ENCODE peak calls at places on chromosomes 7 and 10, in five cellular contexts. A, Y, E, S and H are unnamed samples.

GRCh38 chr7:84640637-84641036 is 446.0 kb upstream of the SEMA3A start:
- DNase-seq in A (no peak), Y (no peak), E (no peak), S (no peak), H (no peak)

GRCh38 chr10:132154440-132154839 is 32.3 kb upstream of the DPYSL4 start:
- DNase-seq in A (no peak), Y (no peak), E (no peak), S (no peak), H (no peak)

GRCh38 chr7:99126921-99127553 is 16.9 kb downstream of the SMURF1 start:
- DNase-seq in A (no peak), Y (peak), E (no peak), S (no peak), H (no peak)

GRCh38 chr7:77697535-77697831 is 1.2 kb downstream of the RSBN1L start:
- DNase-seq in A (no peak), Y (peak), E (no peak), S (no peak), H (no peak)

GRCh38 chr10:11505636-11506035 is 105.8 kb downstream of the USP6NL start:
- DNase-seq in A (no peak), Y (no peak), E (no peak), S (no peak), H (no peak)

GRCh38 chr10:76871697-76872295 is 765.8 kb downstream of the KCNMA1 start:
- DNase-seq in A (no peak), Y (no peak), E (no peak), S (peak), H (no peak)

GRCh38 chr7:134589491-134589941 is 40.6 kb downstream of the AKR1B15 start:
- DNase-seq in A (no peak), Y (no peak), E (no peak), S (no peak), H (no peak)

GRCh38 chr10:60323171-60323570 is 66.5 kb downstream of the ANK3 start:
- DNase-seq in A (no peak), Y (no peak), E (no peak), S (no peak), H (no peak)

GRCh38 chr7:42107484-42107883 is 129.5 kb downstream of the GLI3 start:
- DNase-seq in A (no peak), Y (no peak), E (no peak), S (no peak), H (no peak)

GRCh38 chr7:15643000-15643705 is 43.3 kb downstream of the MEOX2 start:
- DNase-seq in A (no peak), Y (no peak), E (no peak), S (no peak), H (no peak)

GRCh38 chr10:19119191-19119590 is 70.6 kb downstream of the MALRD1 start:
- DNase-seq in A (no peak), Y (no peak), E (no peak), S (no peak), H (no peak)

GRCh38 chr10:84176836-84177474 is 3.4 kb downstream of the GPR15LG start:
- DNase-seq in A (no peak), Y (no peak), E (no peak), S (no peak), H (no peak)

GRCh38 chr7:32390210-32390609 is 100.0 kb downstream of the LSM5 start:
- DNase-seq in A (no peak), Y (no peak), E (no peak), S (no peak), H (no peak)

GRCh38 chr7:47358357-47358756 is 223.6 kb downstream of the TNS3 start:
- DNase-seq in A (no peak), Y (no peak), E (no peak), S (no peak), H (no peak)

GRCh38 chr7:94395141-94396041 is 696 bp downstream of the COL1A2 start:
- DNase-seq in A (peak), Y (peak), E (peak), S (peak), H (peak)

DNA sequence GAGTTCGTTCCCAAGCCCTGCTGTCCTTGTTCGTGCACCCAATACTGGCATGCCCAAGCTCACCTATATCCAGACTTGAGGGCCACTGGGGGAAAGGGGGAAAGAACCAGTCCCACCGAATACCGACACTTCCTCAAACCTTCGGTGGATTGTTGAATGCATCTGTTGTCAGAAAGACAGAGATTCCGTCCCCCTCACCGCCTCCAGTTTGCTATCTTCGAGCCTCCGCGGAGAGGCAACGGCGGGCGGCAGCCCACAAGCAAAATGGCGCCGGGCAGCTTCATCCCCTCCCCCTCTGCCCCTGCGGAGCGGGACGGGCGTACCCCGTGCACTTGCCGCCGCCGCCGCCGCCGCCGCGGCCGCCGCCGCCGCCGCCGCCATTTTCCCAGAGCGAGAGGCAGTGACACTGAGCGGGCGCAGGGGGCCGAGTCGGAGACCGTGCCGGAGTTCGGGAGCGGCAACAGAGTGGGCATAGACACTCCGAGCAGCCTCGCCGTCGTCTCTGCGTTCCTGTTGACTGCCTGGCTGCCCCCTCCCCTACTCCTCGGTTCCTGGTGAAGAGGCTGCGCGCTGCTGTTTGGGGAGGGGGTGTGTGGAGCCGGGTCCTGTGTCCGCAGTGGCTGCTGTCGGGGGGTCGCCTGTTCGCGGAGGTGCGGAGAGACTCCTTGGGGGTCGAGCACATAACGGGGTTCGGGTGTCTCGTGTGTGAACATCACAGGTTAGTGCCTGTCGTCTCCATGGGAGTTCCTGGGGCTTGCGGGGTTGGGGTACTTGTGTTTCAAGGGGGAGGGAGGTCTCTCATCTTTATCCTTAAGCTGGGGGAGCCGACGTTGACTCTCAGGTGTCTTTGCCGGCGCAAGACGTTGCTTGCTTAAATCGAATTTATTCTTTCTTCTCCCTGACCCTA is at the start of gene KMT2E:
- DNase-seq in A (peak), Y (peak), E (peak), S (peak), H (peak)
- TF ChIP-seq POLR2AphosphoS5 in A (peak), Y (peak), E (peak), S (peak), H (peak)

DNA sequence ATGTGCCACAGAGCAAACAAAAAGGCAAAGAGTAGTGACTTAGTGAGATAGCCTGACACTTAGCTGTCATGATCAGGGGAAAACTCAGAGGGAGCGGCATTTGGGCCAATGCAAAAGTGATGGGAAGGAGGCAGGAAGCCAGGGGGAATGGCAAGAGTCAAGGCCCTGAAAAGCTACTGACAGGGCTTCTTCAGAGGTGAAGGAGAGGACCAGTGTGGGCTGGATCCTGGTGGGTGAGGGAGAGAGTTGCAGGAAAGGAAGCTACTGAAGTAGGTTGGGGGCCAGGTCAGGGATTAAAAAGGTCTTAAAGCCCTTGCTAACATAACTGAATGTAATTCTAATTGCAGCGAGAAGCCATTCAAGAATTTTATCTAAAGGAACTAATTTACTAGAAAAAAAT is 117.0 kb downstream of the AASS start:
- DNase-seq in A (no peak), Y (no peak), E (no peak), S (no peak), H (no peak)
- TF ChIP-seq TAF1 in A (no peak), Y (no peak), E (no peak), S (no peak), H (no peak)

GRCh38 chr10:75803816-75804576 is 372.6 kb downstream of the LRMDA start:
- DNase-seq in A (no peak), Y (no peak), E (no peak), S (no peak), H (no peak)
- TF ChIP-seq POLR2AphosphoS5 in A (no peak), Y (no peak), E (no peak), S (no peak), H (no peak)

DNA sequence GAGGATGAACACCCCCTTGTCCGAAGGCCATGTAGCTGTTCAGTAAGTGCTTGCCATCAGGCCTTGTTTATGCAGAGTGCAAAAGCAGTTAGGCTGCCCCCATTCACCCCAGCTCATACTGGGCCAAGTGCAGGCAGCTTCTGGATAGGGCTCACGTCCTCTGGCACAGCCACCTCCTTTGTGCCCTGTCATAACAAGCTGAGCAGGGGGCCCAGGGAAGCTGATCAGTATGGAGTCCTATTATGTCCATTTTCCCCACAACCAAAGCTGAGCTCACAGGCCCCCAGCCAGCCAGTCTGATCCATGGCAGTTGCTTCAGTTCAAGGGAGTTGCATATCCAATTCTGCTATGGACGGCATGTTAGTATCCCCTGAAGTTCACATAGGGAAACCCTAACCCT is 156.2 kb downstream of the FGFR2 start:
- DNase-seq in A (no peak), Y (no peak), E (no peak), S (no peak), H (no peak)
- TF ChIP-seq TAF1 in A (no peak), Y (no peak), E (no peak), S (no peak), H (no peak)

GRCh38 chr7:132345030-132345429 is 231.2 kb downstream of the PLXNA4 start:
- DNase-seq in A (no peak), Y (no peak), E (no peak), S (no peak), H (no peak)

GRCh38 chr7:132347129-132347528 is 229.1 kb downstream of the PLXNA4 start:
- DNase-seq in A (no peak), Y (no peak), E (no peak), S (no peak), H (no peak)

GRCh38 chr7:132347858-132348257 is 228.4 kb downstream of the PLXNA4 start:
- DNase-seq in A (no peak), Y (no peak), E (no peak), S (no peak), H (no peak)

GRCh38 chr7:132345730-132346129 is 230.5 kb downstream of the PLXNA4 start:
- DNase-seq in A (no peak), Y (no peak), E (no peak), S (no peak), H (no peak)

DNA sequence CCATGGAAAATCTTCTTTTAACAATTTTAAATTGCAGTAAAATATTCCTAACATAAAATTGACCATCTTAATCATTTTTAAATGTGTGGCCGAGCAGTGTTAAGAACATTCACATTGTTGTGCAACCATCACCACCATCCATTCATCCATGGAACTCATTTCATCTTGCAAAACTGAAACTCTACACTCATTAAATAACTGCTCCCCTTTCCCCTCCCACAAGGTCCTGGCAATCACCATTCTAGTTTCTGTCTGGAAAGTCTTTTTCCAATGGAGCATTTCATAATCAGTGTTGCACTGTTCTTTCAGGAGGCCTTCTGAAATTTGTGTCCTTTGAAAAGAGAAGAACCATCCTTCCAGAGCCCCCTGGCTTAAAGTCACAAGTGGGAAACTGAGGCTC is 233.1 kb downstream of the PLXNA4 start:
- DNase-seq in A (no peak), Y (no peak), E (no peak), S (no peak), H (no peak)
- TF ChIP-seq POLR2AphosphoS5 in A (no peak), Y (no peak), E (no peak), S (no peak), H (no peak)

GRCh38 chr10:103676851-103677417 is 178.4 kb downstream of the SH3PXD2A start:
- DNase-seq in A (no peak), Y (no peak), E (no peak), S (no peak), H (no peak)

GRCh38 chr10:103677486-103677885 is 177.9 kb downstream of the SH3PXD2A start:
- DNase-seq in A (no peak), Y (no peak), E (no peak), S (no peak), H (no peak)

GRCh38 chr10:103678104-103678526 is 177.3 kb downstream of the SH3PXD2A start:
- DNase-seq in A (no peak), Y (no peak), E (peak), S (peak), H (peak)

GRCh38 chr10:103673616-103674015 is 180.1 kb downstream of the NEURL1 start:
- DNase-seq in A (no peak), Y (no peak), E (no peak), S (no peak), H (no peak)

DNA sequence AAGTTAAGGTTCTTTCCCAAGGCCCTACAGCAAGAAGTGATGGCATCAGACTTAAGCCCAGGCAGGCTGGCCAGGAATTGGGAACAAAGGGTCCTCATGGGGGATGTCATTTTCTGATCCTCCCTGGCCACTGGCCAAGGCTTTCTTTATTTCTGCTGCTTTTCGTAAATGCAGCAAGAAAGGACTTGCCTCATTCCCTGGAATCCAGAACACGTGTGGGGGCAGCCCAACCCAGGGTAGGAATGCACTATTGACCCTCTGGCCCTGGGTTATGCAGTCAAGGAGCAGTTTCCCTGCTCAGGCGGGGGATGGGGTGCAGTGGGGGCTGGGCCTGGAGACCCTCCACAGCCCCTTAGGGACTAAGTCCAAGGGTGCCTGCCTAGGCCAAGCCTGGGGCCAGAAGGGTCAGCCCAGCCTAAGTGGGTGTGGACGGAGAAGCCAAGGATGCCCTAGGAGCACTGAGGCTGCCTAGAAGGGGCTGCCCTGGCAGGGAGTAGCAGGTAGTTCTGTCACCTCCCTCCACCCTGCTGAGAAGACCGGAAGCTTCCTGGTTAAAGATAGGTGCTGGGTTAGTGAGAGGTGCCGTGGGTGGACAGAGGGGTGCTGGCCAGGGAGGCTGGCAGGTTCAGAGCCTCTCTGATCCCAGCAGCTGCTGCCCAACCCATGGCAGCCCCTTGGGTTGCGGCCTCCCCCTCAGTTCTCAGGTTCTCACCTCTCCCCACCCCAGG is 179.2 kb downstream of the SH3PXD2A start:
- DNase-seq in A (no peak), Y (no peak), E (no peak), S (no peak), H (no peak)
- TF ChIP-seq TAF1 in A (no peak), Y (no peak), E (no peak), S (no peak), H (no peak)